ENCODE peak calls at places on chromosomes 4 and X, in ten cellular contexts. One of them, this sample, is unnamed.

GRCh38 chr4:18042754-18043153 is 21.2 kb upstream of the LCORL start:
- DNase-seq in omental fat pad: no peak
- DNase-seq in kidney: no peak
- DNase-seq in progenitor cell of endocrine pancreas: no peak
- DNase-seq in fibroblast of the aortic adventitia: no peak
- DNase-seq in stimulated activated CD8-positive, alpha-beta memory T cell treated with anti-CD3 and anti-CD28 coated beads, Interleukin-2, amount 100 ng/mL, for 48 hours: no peak
- DNase-seq in astrocyte of the hippocampus: peak
- DNase-seq in NB4: no peak
- DNase-seq in Ammon's horn: no peak
- DNase-seq in substantia nigra: no peak
- DNase-seq in this sample: no peak

GRCh38 chrX:47683171-47684145 is 24.5 kb upstream of the UXT start:
- DNase-seq in omental fat pad: no peak
- DNase-seq in kidney: no peak
- DNase-seq in progenitor cell of endocrine pancreas: no peak
- DNase-seq in fibroblast of the aortic adventitia: no peak
- DNase-seq in stimulated activated CD8-positive, alpha-beta memory T cell treated with anti-CD3 and anti-CD28 coated beads, Interleukin-2, amount 100 ng/mL, for 48 hours: no peak
- DNase-seq in astrocyte of the hippocampus: no peak
- DNase-seq in NB4: no peak
- DNase-seq in Ammon's horn: no peak
- DNase-seq in substantia nigra: no peak
- DNase-seq in this sample: no peak

GRCh38 chrX:20461576-20461975 is 194.9 kb upstream of the RPS6KA3 start:
- DNase-seq in omental fat pad: no peak
- DNase-seq in kidney: no peak
- DNase-seq in progenitor cell of endocrine pancreas: no peak
- DNase-seq in fibroblast of the aortic adventitia: peak
- DNase-seq in stimulated activated CD8-positive, alpha-beta memory T cell treated with anti-CD3 and anti-CD28 coated beads, Interleukin-2, amount 100 ng/mL, for 48 hours: no peak
- DNase-seq in astrocyte of the hippocampus: peak
- DNase-seq in NB4: no peak
- DNase-seq in Ammon's horn: no peak
- DNase-seq in substantia nigra: no peak
- DNase-seq in this sample: no peak

GRCh38 chrX:78024349-78025108 is 55.1 kb upstream of the PGAM4 start:
- DNase-seq in omental fat pad: no peak
- DNase-seq in kidney: no peak
- DNase-seq in progenitor cell of endocrine pancreas: no peak
- DNase-seq in fibroblast of the aortic adventitia: peak
- DNase-seq in stimulated activated CD8-positive, alpha-beta memory T cell treated with anti-CD3 and anti-CD28 coated beads, Interleukin-2, amount 100 ng/mL, for 48 hours: no peak
- DNase-seq in astrocyte of the hippocampus: no peak
- DNase-seq in NB4: peak
- DNase-seq in Ammon's horn: no peak
- DNase-seq in substantia nigra: no peak
- DNase-seq in this sample: peak

GRCh38 chrX:110403839-110404238 is 45.2 kb downstream of the RTL9 start:
- DNase-seq in omental fat pad: no peak
- DNase-seq in kidney: no peak
- DNase-seq in progenitor cell of endocrine pancreas: no peak
- DNase-seq in fibroblast of the aortic adventitia: peak
- DNase-seq in stimulated activated CD8-positive, alpha-beta memory T cell treated with anti-CD3 and anti-CD28 coated beads, Interleukin-2, amount 100 ng/mL, for 48 hours: no peak
- DNase-seq in astrocyte of the hippocampus: peak
- DNase-seq in NB4: no peak
- DNase-seq in Ammon's horn: no peak
- DNase-seq in substantia nigra: no peak
- DNase-seq in this sample: no peak

GRCh38 chr4:19857405-19857804 is 394.3 kb upstream of the SLIT2 start:
- DNase-seq in omental fat pad: no peak
- DNase-seq in kidney: no peak
- DNase-seq in progenitor cell of endocrine pancreas: no peak
- DNase-seq in fibroblast of the aortic adventitia: peak
- DNase-seq in stimulated activated CD8-positive, alpha-beta memory T cell treated with anti-CD3 and anti-CD28 coated beads, Interleukin-2, amount 100 ng/mL, for 48 hours: no peak
- DNase-seq in astrocyte of the hippocampus: peak
- DNase-seq in NB4: no peak
- DNase-seq in Ammon's horn: no peak
- DNase-seq in substantia nigra: no peak
- DNase-seq in this sample: no peak

GRCh38 chrX:39047174-39047573 is 245.9 kb downstream of the MID1IP1 start:
- DNase-seq in omental fat pad: no peak
- DNase-seq in kidney: no peak
- DNase-seq in progenitor cell of endocrine pancreas: no peak
- DNase-seq in fibroblast of the aortic adventitia: no peak
- DNase-seq in stimulated activated CD8-positive, alpha-beta memory T cell treated with anti-CD3 and anti-CD28 coated beads, Interleukin-2, amount 100 ng/mL, for 48 hours: no peak
- DNase-seq in astrocyte of the hippocampus: no peak
- DNase-seq in NB4: no peak
- DNase-seq in Ammon's horn: no peak
- DNase-seq in substantia nigra: no peak
- DNase-seq in this sample: no peak

GRCh38 chr4:40546506-40546905 is 83.2 kb downstream of the RBM47 start:
- DNase-seq in omental fat pad: no peak
- DNase-seq in kidney: no peak
- DNase-seq in progenitor cell of endocrine pancreas: no peak
- DNase-seq in fibroblast of the aortic adventitia: no peak
- DNase-seq in stimulated activated CD8-positive, alpha-beta memory T cell treated with anti-CD3 and anti-CD28 coated beads, Interleukin-2, amount 100 ng/mL, for 48 hours: no peak
- DNase-seq in astrocyte of the hippocampus: no peak
- DNase-seq in NB4: no peak
- DNase-seq in Ammon's horn: no peak
- DNase-seq in substantia nigra: no peak
- DNase-seq in this sample: no peak

GRCh38 chrX:10756365-10756915 is 136.1 kb upstream of the MID1 start:
- DNase-seq in omental fat pad: no peak
- DNase-seq in kidney: no peak
- DNase-seq in progenitor cell of endocrine pancreas: no peak
- DNase-seq in fibroblast of the aortic adventitia: peak
- DNase-seq in stimulated activated CD8-positive, alpha-beta memory T cell treated with anti-CD3 and anti-CD28 coated beads, Interleukin-2, amount 100 ng/mL, for 48 hours: no peak
- DNase-seq in astrocyte of the hippocampus: peak
- DNase-seq in NB4: no peak
- DNase-seq in Ammon's horn: no peak
- DNase-seq in substantia nigra: no peak
- DNase-seq in this sample: no peak

GRCh38 chr4:84501197-84501492 is 2.1 kb upstream of the NKX6-1 start:
- DNase-seq in omental fat pad: no peak
- DNase-seq in kidney: no peak
- DNase-seq in progenitor cell of endocrine pancreas: no peak
- DNase-seq in fibroblast of the aortic adventitia: no peak
- DNase-seq in stimulated activated CD8-positive, alpha-beta memory T cell treated with anti-CD3 and anti-CD28 coated beads, Interleukin-2, amount 100 ng/mL, for 48 hours: no peak
- DNase-seq in astrocyte of the hippocampus: no peak
- DNase-seq in NB4: no peak
- DNase-seq in Ammon's horn: no peak
- DNase-seq in substantia nigra: no peak
- DNase-seq in this sample: no peak

GRCh38 chrX:2485460-2485753 is 15.4 kb downstream of the DHRSX start:
- DNase-seq in omental fat pad: no peak
- DNase-seq in kidney: no peak
- DNase-seq in progenitor cell of endocrine pancreas: no peak
- DNase-seq in fibroblast of the aortic adventitia: peak
- DNase-seq in stimulated activated CD8-positive, alpha-beta memory T cell treated with anti-CD3 and anti-CD28 coated beads, Interleukin-2, amount 100 ng/mL, for 48 hours: no peak
- DNase-seq in astrocyte of the hippocampus: no peak
- DNase-seq in NB4: no peak
- DNase-seq in Ammon's horn: no peak
- DNase-seq in substantia nigra: no peak
- DNase-seq in this sample: no peak

GRCh38 chrX:56397636-56398035 is 165.5 kb downstream of the KLF8 start:
- DNase-seq in omental fat pad: no peak
- DNase-seq in kidney: no peak
- DNase-seq in progenitor cell of endocrine pancreas: no peak
- DNase-seq in fibroblast of the aortic adventitia: no peak
- DNase-seq in stimulated activated CD8-positive, alpha-beta memory T cell treated with anti-CD3 and anti-CD28 coated beads, Interleukin-2, amount 100 ng/mL, for 48 hours: no peak
- DNase-seq in astrocyte of the hippocampus: no peak
- DNase-seq in NB4: no peak
- DNase-seq in Ammon's horn: no peak
- DNase-seq in substantia nigra: no peak
- DNase-seq in this sample: no peak

GRCh38 chrX:17174671-17175070 is 200.3 kb upstream of the NHS start:
- DNase-seq in omental fat pad: no peak
- DNase-seq in kidney: no peak
- DNase-seq in progenitor cell of endocrine pancreas: no peak
- DNase-seq in fibroblast of the aortic adventitia: no peak
- DNase-seq in stimulated activated CD8-positive, alpha-beta memory T cell treated with anti-CD3 and anti-CD28 coated beads, Interleukin-2, amount 100 ng/mL, for 48 hours: no peak
- DNase-seq in astrocyte of the hippocampus: peak
- DNase-seq in NB4: no peak
- DNase-seq in Ammon's horn: peak
- DNase-seq in substantia nigra: peak
- DNase-seq in this sample: no peak

GRCh38 chr4:106010761-106011160 is 115.5 kb downstream of the NPNT start:
- DNase-seq in omental fat pad: no peak
- DNase-seq in kidney: no peak
- DNase-seq in progenitor cell of endocrine pancreas: no peak
- DNase-seq in fibroblast of the aortic adventitia: no peak
- DNase-seq in stimulated activated CD8-positive, alpha-beta memory T cell treated with anti-CD3 and anti-CD28 coated beads, Interleukin-2, amount 100 ng/mL, for 48 hours: no peak
- DNase-seq in astrocyte of the hippocampus: no peak
- DNase-seq in NB4: no peak
- DNase-seq in Ammon's horn: no peak
- DNase-seq in substantia nigra: no peak
- DNase-seq in this sample: no peak

GRCh38 chrX:121479406-121479805 is 432.0 kb downstream of the GLUD2 start:
- DNase-seq in omental fat pad: no peak
- DNase-seq in kidney: no peak
- DNase-seq in progenitor cell of endocrine pancreas: no peak
- DNase-seq in fibroblast of the aortic adventitia: no peak
- DNase-seq in stimulated activated CD8-positive, alpha-beta memory T cell treated with anti-CD3 and anti-CD28 coated beads, Interleukin-2, amount 100 ng/mL, for 48 hours: no peak
- DNase-seq in astrocyte of the hippocampus: no peak
- DNase-seq in NB4: peak
- DNase-seq in Ammon's horn: peak
- DNase-seq in substantia nigra: no peak
- DNase-seq in this sample: no peak

GRCh38 chrX:9492901-9493300 is 28.0 kb downstream of the TBL1X start:
- DNase-seq in omental fat pad: no peak
- DNase-seq in kidney: no peak
- DNase-seq in progenitor cell of endocrine pancreas: no peak
- DNase-seq in fibroblast of the aortic adventitia: no peak
- DNase-seq in stimulated activated CD8-positive, alpha-beta memory T cell treated with anti-CD3 and anti-CD28 coated beads, Interleukin-2, amount 100 ng/mL, for 48 hours: no peak
- DNase-seq in astrocyte of the hippocampus: no peak
- DNase-seq in NB4: no peak
- DNase-seq in Ammon's horn: no peak
- DNase-seq in substantia nigra: no peak
- DNase-seq in this sample: no peak

GRCh38 chr4:148962539-148963290 is 520.5 kb upstream of the NR3C2 start:
- DNase-seq in omental fat pad: no peak
- DNase-seq in kidney: no peak
- DNase-seq in progenitor cell of endocrine pancreas: no peak
- DNase-seq in fibroblast of the aortic adventitia: no peak
- DNase-seq in stimulated activated CD8-positive, alpha-beta memory T cell treated with anti-CD3 and anti-CD28 coated beads, Interleukin-2, amount 100 ng/mL, for 48 hours: no peak
- DNase-seq in astrocyte of the hippocampus: peak
- DNase-seq in NB4: no peak
- DNase-seq in Ammon's horn: no peak
- DNase-seq in substantia nigra: no peak
- DNase-seq in this sample: no peak

GRCh38 chr4:78478523-78478922 is 73.0 kb upstream of the ANXA3 start:
- DNase-seq in omental fat pad: no peak
- DNase-seq in kidney: no peak
- DNase-seq in progenitor cell of endocrine pancreas: no peak
- DNase-seq in fibroblast of the aortic adventitia: no peak
- DNase-seq in stimulated activated CD8-positive, alpha-beta memory T cell treated with anti-CD3 and anti-CD28 coated beads, Interleukin-2, amount 100 ng/mL, for 48 hours: no peak
- DNase-seq in astrocyte of the hippocampus: no peak
- DNase-seq in NB4: no peak
- DNase-seq in Ammon's horn: no peak
- DNase-seq in substantia nigra: no peak
- DNase-seq in this sample: no peak

GRCh38 chrX:69163936-69164741 is 1.1 kb downstream of the PJA1 start:
- DNase-seq in omental fat pad: no peak
- DNase-seq in kidney: no peak
- DNase-seq in progenitor cell of endocrine pancreas: no peak
- DNase-seq in fibroblast of the aortic adventitia: no peak
- DNase-seq in stimulated activated CD8-positive, alpha-beta memory T cell treated with anti-CD3 and anti-CD28 coated beads, Interleukin-2, amount 100 ng/mL, for 48 hours: peak
- DNase-seq in astrocyte of the hippocampus: peak
- DNase-seq in NB4: no peak
- DNase-seq in Ammon's horn: peak
- DNase-seq in substantia nigra: no peak
- DNase-seq in this sample: peak

GRCh38 chrX:9746148-9746880 is 19.3 kb downstream of the GPR143 start:
- DNase-seq in omental fat pad: no peak
- DNase-seq in kidney: no peak
- DNase-seq in progenitor cell of endocrine pancreas: no peak
- DNase-seq in fibroblast of the aortic adventitia: peak
- DNase-seq in stimulated activated CD8-positive, alpha-beta memory T cell treated with anti-CD3 and anti-CD28 coated beads, Interleukin-2, amount 100 ng/mL, for 48 hours: no peak
- DNase-seq in astrocyte of the hippocampus: peak
- DNase-seq in NB4: peak
- DNase-seq in Ammon's horn: no peak
- DNase-seq in substantia nigra: no peak
- DNase-seq in this sample: no peak

GRCh38 chr4:128600996-128601857 is 208.3 kb upstream of the JADE1 start:
- DNase-seq in omental fat pad: peak
- DNase-seq in kidney: peak
- DNase-seq in progenitor cell of endocrine pancreas: no peak
- DNase-seq in fibroblast of the aortic adventitia: peak
- DNase-seq in stimulated activated CD8-positive, alpha-beta memory T cell treated with anti-CD3 and anti-CD28 coated beads, Interleukin-2, amount 100 ng/mL, for 48 hours: no peak
- DNase-seq in astrocyte of the hippocampus: peak
- DNase-seq in NB4: peak
- DNase-seq in Ammon's horn: peak
- DNase-seq in substantia nigra: peak
- DNase-seq in this sample: no peak